ENCODE peak calls at places on chromosomes 3 and 15, in five cellular contexts. N is neural progenitor cell, E is GM20000, K is germinal center, G is HuH-7. I is an unnamed sample.

GRCh38 chr3:20648294-20648693 is 462.3 kb upstream of the SGO1 start:
- DNase-seq in N (no peak), E (no peak), K (no peak), G (no peak), I (no peak)

GRCh38 chr3:15051531-15051930 is 13.6 kb downstream of the MRPS25 start:
- DNase-seq in N (peak), E (peak), K (peak), G (peak), I (peak)

GRCh38 chr15:31256385-31257265 is 70.0 kb upstream of the KLF13 start:
- DNase-seq in N (no peak), E (no peak), K (no peak), G (no peak), I (peak)

GRCh38 chr3:87227835-87228144 is 681 bp downstream of the CHMP2B start:
- DNase-seq in N (no peak), E (peak), K (peak), G (no peak), I (no peak)

GRCh38 chr3:131794766-131795381 is 239.9 kb downstream of the CPNE4 start:
- DNase-seq in N (peak), E (peak), K (peak), G (peak), I (peak)

GRCh38 chr15:37135225-37135624 is 34.9 kb upstream of the MEIS2 start:
- DNase-seq in N (peak), E (no peak), K (peak), G (peak), I (peak)

GRCh38 chr15:57245130-57245529 is 131.2 kb upstream of the CGNL1 start:
- DNase-seq in N (no peak), E (no peak), K (no peak), G (no peak), I (no peak)

GRCh38 chr3:83873550-83873949 is 1085.2 kb upstream of the CADM2 start:
- DNase-seq in N (no peak), E (no peak), K (no peak), G (no peak), I (no peak)

GRCh38 chr3:59756930-59757329 is 707.1 kb upstream of the CFAP20DC start:
- DNase-seq in N (no peak), E (no peak), K (no peak), G (no peak), I (no peak)

GRCh38 chr3:148528024-148528423 is 169.7 kb upstream of the AGTR1 start:
- DNase-seq in N (no peak), E (no peak), K (no peak), G (no peak), I (no peak)

GRCh38 chr15:68218331-68218730 is 11.2 kb downstream of the CLN6 start:
- DNase-seq in N (no peak), E (no peak), K (no peak), G (no peak), I (no peak)

GRCh38 chr3:32614956-32615355 is 44.3 kb upstream of the DYNC1LI1 start:
- DNase-seq in N (no peak), E (no peak), K (no peak), G (no peak), I (no peak)

GRCh38 chr3:193870376-193871092 is 265.4 kb upstream of the HES1 start:
- DNase-seq in N (no peak), E (no peak), K (no peak), G (no peak), I (peak)

GRCh38 chr3:138862924-138863775 is 28.4 kb upstream of the PIK3CB start:
- DNase-seq in N (no peak), E (no peak), K (no peak), G (peak), I (peak)

GRCh38 chr15:72092691-72093090 is 25.3 kb downstream of the MYO9A start:
- DNase-seq in N (no peak), E (no peak), K (no peak), G (no peak), I (no peak)

GRCh38 chr3:40179016-40179415 is 130.5 kb upstream of the EIF1B start:
- DNase-seq in N (peak), E (peak), K (peak), G (peak), I (peak)

GRCh38 chr3:121269389-121269788 is 276.4 kb downstream of the POLQ start:
- DNase-seq in N (no peak), E (no peak), K (no peak), G (no peak), I (no peak)

GRCh38 chr3:112000971-112001370 is 2.2 kb downstream of the TAGLN3 start:
- DNase-seq in N (no peak), E (no peak), K (no peak), G (no peak), I (peak)